ENCODE peak calls at places on chromosomes 3 and 15, in five cellular contexts. S is neural progenitor cell, R is HCT116, N is MM.1S, D is SK-N-SH. Y is an unnamed sample.

GRCh38 chr3:114650808-114651207 is 357.0 kb downstream of the TIGIT start:
- DNase-seq in S (no peak), R (peak; percentile 88), N (no peak), D (no peak), Y (no peak)

GRCh38 chr3:27591811-27592210 is 107.6 kb upstream of the SLC4A7 start:
- DNase-seq in S (no peak), R (no peak), N (no peak), D (no peak), Y (no peak)

GRCh38 chr3:188796122-188796631 is 375.6 kb upstream of the TPRG1 start:
- DNase-seq in S (no peak), R (no peak), N (peak; percentile 43), D (no peak), Y (peak; percentile 39)

GRCh38 chr3:108223928-108224327 is 1.7 kb upstream of the IFT57 start:
- DNase-seq in S (no peak), R (no peak), N (no peak), D (no peak), Y (peak; percentile 44)

GRCh38 chr15:35167675-35168074 is 82.6 kb upstream of the NANOGP8 start:
- DNase-seq in S (no peak), R (no peak), N (no peak), D (no peak), Y (no peak)

GRCh38 chr3:126267169-126267975 is 87.0 kb upstream of the ALDH1L1 start:
- DNase-seq in S (peak; percentile 97), R (peak; percentile 35), N (no peak), D (peak; percentile 82), Y (no peak)

GRCh38 chr15:32834156-32834555 is 116.4 kb downstream of the GREM1 start:
- DNase-seq in S (no peak), R (no peak), N (no peak), D (no peak), Y (peak; percentile 73)

GRCh38 chr3:85567074-85567676 is 608.4 kb downstream of the CADM2 start:
- DNase-seq in S (peak; percentile 82), R (no peak), N (peak; percentile 52), D (peak; percentile 24), Y (peak; percentile 46)

GRCh38 chr3:52786330-52787215 is 8.0 kb upstream of the ITIH3 start:
- DNase-seq in S (no peak), R (no peak), N (no peak), D (no peak), Y (no peak)

GRCh38 chr15:57251941-57252340 is 124.4 kb upstream of the CGNL1 start:
- DNase-seq in S (no peak), R (no peak), N (no peak), D (no peak), Y (no peak)

GRCh38 chr3:72395654-72396415 is 452.4 kb downstream of the SHQ1 start:
- DNase-seq in S (no peak), R (no peak), N (no peak), D (no peak), Y (no peak)

GRCh38 chr15:78170848-78171773 is 21.9 kb downstream of the IDH3A start:
- DNase-seq in S (no peak), R (no peak), N (peak; percentile 85), D (no peak), Y (peak; percentile 79)

GRCh38 chr3:134381836-134382442 is 7.7 kb upstream of the AMOTL2 start:
- DNase-seq in S (no peak), R (no peak), N (no peak), D (no peak), Y (no peak)

GRCh38 chr3:124200336-124200901 is 208.5 kb upstream of the ROPN1 start:
- DNase-seq in S (no peak), R (no peak), N (no peak), D (no peak), Y (no peak)

GRCh38 chr3:157542711-157543485 is 39.7 kb upstream of the VEPH1 start:
- DNase-seq in S (peak; percentile 72), R (no peak), N (no peak), D (peak; percentile 89), Y (no peak)

GRCh38 chr3:177673105-177673804 is 476.0 kb upstream of the TBL1XR1 start:
- DNase-seq in S (no peak), R (no peak), N (no peak), D (no peak), Y (no peak)

DNA sequence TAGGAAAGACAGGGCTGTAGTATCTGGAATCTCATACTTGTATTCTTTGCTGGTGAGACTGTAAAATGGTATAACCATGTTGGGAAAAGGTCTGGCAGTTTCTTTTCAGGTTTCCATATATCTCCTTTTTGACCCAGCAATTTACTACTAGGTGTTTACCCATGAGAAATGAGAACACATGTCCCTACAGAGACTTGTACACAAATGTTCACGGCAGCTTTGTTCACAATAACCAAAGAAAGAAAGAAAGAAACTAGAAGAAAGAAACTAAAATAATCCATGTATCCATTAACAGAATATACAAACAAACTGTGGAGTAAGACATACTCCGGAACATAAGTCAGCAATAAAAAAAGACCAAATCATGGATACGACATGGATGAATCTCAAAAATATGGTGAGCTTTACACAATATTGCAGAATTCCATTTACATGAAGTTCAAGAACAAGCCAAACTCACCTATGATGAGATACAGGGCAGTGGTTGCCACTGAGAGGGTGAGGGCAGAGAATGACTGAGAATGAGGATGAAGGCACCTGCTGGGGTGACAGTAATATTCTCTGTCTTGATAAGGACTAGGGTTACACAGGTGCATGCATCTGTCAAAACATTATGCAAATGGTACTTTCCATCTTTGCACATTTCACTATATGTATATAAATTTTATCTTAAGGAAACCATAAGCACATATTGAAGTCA is 2.7 kb downstream of the RFTN1 start:
- DNase-seq in S (no peak), R (no peak), N (no peak), D (no peak), Y (peak; percentile 71)
- H3K27ac ChIP-seq in S (no peak overlapping the region), R (no peak overlapping the region), N (no peak overlapping the region), D (peak overlapping the region; percentile 67), Y (peak overlapping the region; percentile 93)

GRCh38 chr3:196634224-196634623 is 5.3 kb upstream of the NRROS start:
- DNase-seq in S (no peak), R (no peak), N (no peak), D (no peak), Y (peak; percentile 31)
- TF ChIP-seq EZH2phosphoT487 in S (no peak), R (no peak), N (no peak), D (no peak), Y (no peak)

DNA sequence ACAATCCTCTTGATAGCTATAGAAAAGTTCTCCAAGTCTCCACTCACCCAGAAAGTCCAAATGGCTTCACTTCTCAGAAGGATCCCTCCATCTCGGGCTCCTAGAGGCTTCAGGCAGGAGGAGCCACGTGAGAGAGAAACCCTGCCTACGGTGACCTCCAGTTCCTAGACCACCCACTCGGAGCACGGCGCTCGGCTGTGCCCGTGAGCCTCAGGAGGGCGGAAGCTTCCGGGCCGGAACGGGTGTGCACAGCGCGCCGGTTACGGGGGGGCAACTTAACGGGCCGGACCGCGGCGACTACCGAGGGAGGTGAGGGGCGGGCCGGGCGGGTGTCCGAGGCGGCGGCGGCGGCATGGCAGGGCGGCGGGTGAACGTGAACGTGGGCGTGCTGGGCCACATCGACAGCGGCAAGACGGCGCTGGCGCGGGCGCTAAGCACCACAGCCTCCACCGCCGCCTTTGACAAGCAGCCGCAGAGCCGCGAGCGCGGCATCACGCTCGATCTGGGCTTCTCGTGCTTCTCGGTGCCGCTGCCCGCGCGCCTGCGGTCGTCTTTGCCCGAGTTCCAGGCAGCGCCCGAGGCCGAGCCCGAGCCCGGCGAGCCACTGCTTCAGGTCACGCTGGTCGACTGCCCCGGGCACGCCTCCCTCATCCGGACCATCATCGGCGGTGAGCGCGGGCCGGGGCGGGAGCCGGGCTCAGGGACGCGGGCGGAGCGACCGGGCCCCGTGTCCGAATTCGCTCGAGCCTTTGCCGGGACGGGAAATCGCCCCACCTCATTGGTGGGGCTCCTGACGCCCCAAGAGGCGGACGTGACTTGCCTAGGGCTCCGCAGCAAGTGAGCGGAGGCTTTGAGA is at the start of gene EEFSEC:
- DNase-seq in S (peak; percentile 84), R (peak; percentile 6), N (peak; percentile 79), D (peak; percentile 90), Y (peak; percentile 90)
- TF ChIP-seq CTCF in S (no peak), R (no peak), N (no peak), D (no peak), Y (no peak)

GRCh38 chr3:171840831-171841619 is 2.1 kb upstream of the TMEM212 start:
- DNase-seq in S (no peak), R (no peak), N (no peak), D (no peak), Y (no peak)
- H3K27ac ChIP-seq in S (no peak overlapping the region), R (no peak overlapping the region), N (no peak overlapping the region), D (no peak overlapping the region), Y (no peak overlapping the region)

DNA sequence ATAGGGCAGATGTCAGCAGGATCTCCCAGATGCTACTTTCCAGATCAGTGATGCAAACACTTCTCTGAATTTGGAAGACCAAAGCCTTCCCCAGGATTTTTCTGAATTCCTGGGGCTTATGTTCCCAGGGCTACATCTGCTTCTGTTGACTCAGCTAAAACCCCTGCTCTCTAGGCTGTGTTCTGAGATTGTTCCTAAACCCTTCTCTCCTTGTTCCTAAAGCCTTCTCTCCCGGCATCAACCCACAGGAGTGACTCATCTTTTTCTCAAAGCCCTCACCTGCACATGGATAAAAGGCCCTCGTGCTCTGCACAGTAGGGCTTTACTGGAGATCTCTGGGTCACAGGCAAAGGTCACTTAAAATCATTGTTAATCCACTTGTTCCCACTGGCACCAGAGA is 35.5 kb downstream of the FAH start:
- DNase-seq in S (peak; percentile 55), R (no peak), N (no peak), D (no peak), Y (no peak)
- TF ChIP-seq EZH2phosphoT487 in S (no peak), R (no peak), N (no peak), D (no peak), Y (no peak)

GRCh38 chr15:59722032-59722431 is 32.9 kb upstream of the BNIP2 start:
- DNase-seq in S (no peak), R (no peak), N (no peak), D (no peak), Y (no peak)

GRCh38 chr15:59722451-59722850 is 33.3 kb upstream of the BNIP2 start:
- DNase-seq in S (no peak), R (no peak), N (no peak), D (no peak), Y (no peak)

GRCh38 chr15:59723686-59724336 is 34.7 kb upstream of the BNIP2 start:
- DNase-seq in S (no peak), R (no peak), N (no peak), D (no peak), Y (no peak)

GRCh38 chr15:59725172-59725486 is 36.0 kb upstream of the BNIP2 start:
- DNase-seq in S (no peak), R (no peak), N (no peak), D (no peak), Y (no peak)
- TF ChIP-seq CTCF in S (no peak), R (no peak), N (no peak), D (no peak), Y (peak; percentile 4)